ENCODE peak calls at places on chromosomes 2 and 18, in five cellular contexts. D is adrenal gland, A is A549, N is HCT116, W is GM12878. V is an unnamed sample.
A peak's percentile ranks its signal among the peaks of the same experiment; 100 is the strongest.

GRCh38 chr18:26723986-26724385 is 141.5 kb downstream of the AQP4 start:
- DNase-seq in D (no peak), A (no peak), N (no peak), W (no peak), V (no peak)

GRCh38 chr2:97673915-97674283 is 4.4 kb downstream of the C2orf92 start:
- DNase-seq in D (no peak), A (no peak), N (no peak), W (no peak), V (no peak)

GRCh38 chr2:25286025-25286400 is 55.7 kb downstream of the DNMT3A start:
- DNase-seq in D (no peak), A (no peak), N (no peak), W (no peak), V (no peak)

GRCh38 chr2:147844691-147845607 is at the start of gene ACVR2A:
- DNase-seq in D (peak; percentile 53), A (peak; percentile 18), N (no peak), W (peak; percentile 57), V (peak; percentile 73)

GRCh38 chr2:46815121-46815802 is 100.3 kb downstream of the MCFD2 start:
- DNase-seq in D (no peak), A (no peak), N (no peak), W (no peak), V (peak; percentile 23)

GRCh38 chr18:44839239-44839666 is 158.6 kb downstream of the SETBP1 start:
- DNase-seq in D (peak; percentile 64), A (peak; percentile 53), N (no peak), W (peak; percentile 64), V (peak; percentile 21)

GRCh38 chr2:106363788-106364187 is 104.4 kb downstream of the RGPD3 start:
- DNase-seq in D (no peak), A (no peak), N (no peak), W (no peak), V (no peak)

GRCh38 chr2:28951910-28952805 is 28.9 kb upstream of the TOGARAM2 start:
- DNase-seq in D (no peak), A (peak; percentile 73), N (no peak), W (no peak), V (no peak)

DNA sequence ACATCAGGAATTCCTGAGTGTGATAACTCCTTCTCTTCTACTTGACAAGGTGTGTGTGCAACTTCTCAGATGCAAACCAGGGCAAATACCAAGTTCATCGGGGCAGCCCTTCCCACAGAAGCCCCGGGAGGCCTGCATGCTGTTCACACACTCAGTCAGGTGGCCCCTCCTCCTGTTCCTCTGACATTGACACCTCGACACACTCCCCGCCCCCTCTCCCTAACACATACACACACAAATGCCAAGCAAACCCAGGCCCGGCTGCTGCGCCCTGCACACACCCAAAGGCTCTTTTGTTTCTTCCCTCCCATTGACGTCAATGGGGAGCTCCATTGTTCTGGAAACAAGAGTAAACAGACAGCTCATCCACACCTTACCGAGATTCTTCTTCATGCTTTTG is 1.7 kb upstream of the PER2 start:
- DNase-seq in D (no peak), A (peak; percentile 100), N (peak; percentile 71), W (no peak), V (peak; percentile 20)
- TF ChIP-seq POLR2A in D (no peak), A (peak; percentile 36), N (no peak), W (no peak), V (no peak)

GRCh38 chr2:186399082-186399644 is 86.9 kb upstream of the ZC3H15 start:
- DNase-seq in D (no peak), A (no peak), N (no peak), W (peak; percentile 15), V (no peak)
- TF ChIP-seq POLR2A in D (no peak), A (no peak), N (no peak), W (no peak), V (no peak)

GRCh38 chr2:65129613-65130439 is at the start of gene RAB1A:
- DNase-seq in D (peak; percentile 100), A (peak; percentile 100), N (peak; percentile 98), W (peak; percentile 97), V (peak; percentile 100)
- TF ChIP-seq POLR2A in D (peak; percentile 91), A (peak; percentile 78), N (peak; percentile 57), W (peak; percentile 93), V (peak; percentile 83)

GRCh38 chr2:225038076-225038571 is 4.1 kb downstream of the DOCK10 start:
- DNase-seq in D (no peak), A (no peak), N (no peak), W (no peak), V (no peak)

GRCh38 chr2:225042800-225043167 is 516 bp upstream of the DOCK10 start:
- DNase-seq in D (no peak), A (peak; percentile 20), N (no peak), W (no peak), V (no peak)

GRCh38 chr2:225040862-225041209 is 1.4 kb downstream of the DOCK10 start:
- DNase-seq in D (no peak), A (peak; percentile 41), N (no peak), W (no peak), V (no peak)

GRCh38 chr2:225041871-225042799 is at the start of gene DOCK10:
- DNase-seq in D (peak; percentile 38), A (peak; percentile 59), N (no peak), W (no peak), V (peak; percentile 16)

GRCh38 chr2:225041210-225041870 is 928 bp downstream of the DOCK10 start:
- DNase-seq in D (peak; percentile 32), A (peak; percentile 55), N (no peak), W (peak; percentile 84), V (peak; percentile 12)
- TF ChIP-seq POLR2A in D (no peak), A (no peak), N (no peak), W (peak; percentile 81), V (no peak)

GRCh38 chr2:207163053-207163814 is 2.5 kb downstream of the KLF7 start:
- DNase-seq in D (peak; percentile 60), A (peak; percentile 91), N (peak; percentile 74), W (no peak), V (no peak)
- TF ChIP-seq POLR2A in D (peak; percentile 93), A (no peak), N (no peak), W (no peak), V (no peak)

GRCh38 chr2:101150306-101151140 is 659 bp downstream of the TBC1D8 start:
- DNase-seq in D (peak; percentile 40), A (no peak), N (no peak), W (no peak), V (peak; percentile 9)

GRCh38 chr2:101149241-101150192 is 1.7 kb downstream of the TBC1D8 start:
- DNase-seq in D (peak; percentile 25), A (peak; percentile 79), N (no peak), W (no peak), V (no peak)

GRCh38 chr2:101151859-101152194 is 645 bp upstream of the TBC1D8 start:
- DNase-seq in D (peak; percentile 27), A (no peak), N (no peak), W (no peak), V (no peak)

GRCh38 chr2:101152195-101153076 is 1.3 kb upstream of the TBC1D8 start:
- DNase-seq in D (peak; percentile 27), A (peak; percentile 79), N (peak; percentile 40), W (peak; percentile 44), V (peak; percentile 52)

GRCh38 chr2:101151141-101151858 is at the start of gene TBC1D8:
- DNase-seq in D (peak; percentile 88), A (peak; percentile 82), N (peak; percentile 49), W (no peak), V (peak; percentile 67)
- TF ChIP-seq POLR2A in D (peak; percentile 82), A (peak; percentile 81), N (peak; percentile 81), W (peak; percentile 73), V (no peak)